ENCODE peak calls at places on chromosomes 12 and 14, in six cellular contexts. C is MM.1S; J is central memory CD8-positive, alpha-beta T cell; T is substantia nigra; G is T-helper 1 cell; D is retina. U is an unnamed sample.

GRCh38 chr12:52873832-52874572 is 25.2 kb upstream of the KRT78 start:
- DNase-seq in C (no peak), D (peak), G (peak), T (no peak), J (no peak), U (no peak)

GRCh38 chr14:22980672-22981089 is 1.7 kb downstream of the AJUBA start:
- DNase-seq in G (peak), T (no peak), C (no peak), J (no peak), D (no peak), U (peak)

GRCh38 chr12:56628671-56629458 is 1.3 kb downstream of the BAZ2A start:
- DNase-seq in T (no peak), D (peak), G (peak), J (peak), C (peak), U (peak)

GRCh38 chr12:103269962-103270361 is 225.8 kb downstream of the C12orf42 start:
- DNase-seq in D (no peak), T (no peak), J (no peak), G (no peak), C (no peak), U (no peak)

GRCh38 chr12:54958048-54958658 is 26.4 kb downstream of the TESPA1 start:
- DNase-seq in D (peak), J (peak), T (no peak), C (peak), G (peak), U (peak)

GRCh38 chr14:79196216-79196615 is 1015.1 kb downstream of the DIO2 start:
- DNase-seq in J (no peak), C (no peak), D (no peak), T (no peak), G (no peak), U (no peak)

GRCh38 chr12:49951411-49952105 is 1.0 kb downstream of the AQP2 start:
- DNase-seq in J (no peak), T (no peak), C (no peak), G (no peak), D (no peak), U (no peak)

GRCh38 chr12:47935196-47935595 is 28.2 kb upstream of the TMEM106C start:
- DNase-seq in G (no peak), J (no peak), C (no peak), D (no peak), T (no peak), U (no peak)

GRCh38 chr12:53254816-53255545 is 13.1 kb upstream of the ESPL1 start:
- DNase-seq in C (no peak), J (no peak), T (no peak), D (no peak), G (no peak), U (no peak)

GRCh38 chr12:109562871-109563270 is 10.4 kb downstream of the MMAB start:
- DNase-seq in J (no peak), T (no peak), D (no peak), G (no peak), C (no peak), U (no peak)

GRCh38 chr12:85794551-85794950 is 41.7 kb downstream of the RASSF9 start:
- DNase-seq in D (peak), C (no peak), T (no peak), J (no peak), G (no peak), U (no peak)

GRCh38 chr14:22998324-22999012 is 11.5 kb downstream of the C14orf93 start:
- DNase-seq in C (no peak), D (no peak), G (no peak), T (no peak), J (no peak), U (no peak)

GRCh38 chr12:102481705-102482104 is 1.3 kb upstream of the IGF1 start:
- DNase-seq in G (no peak), J (no peak), D (no peak), T (no peak), C (no peak), U (no peak)

GRCh38 chr12:118164798-118165486 is 29.0 kb downstream of the PEBP1 start:
- DNase-seq in T (no peak), J (no peak), D (peak), C (peak), G (no peak), U (no peak)

GRCh38 chr12:67456281-67456918 is 187.2 kb downstream of the CAND1 start:
- DNase-seq in G (no peak), C (no peak), D (peak), J (no peak), T (no peak), U (no peak)

GRCh38 chr14:96629558-96630222 is 127.5 kb downstream of the PAPOLA start:
- DNase-seq in J (no peak), D (no peak), G (no peak), T (no peak), C (no peak), U (no peak)

GRCh38 chr14:80117876-80118275 is 93.4 kb downstream of the DIO2 start:
- DNase-seq in J (no peak), T (no peak), G (no peak), D (no peak), C (no peak), U (no peak)

GRCh38 chr12:90253674-90254181 is 545.1 kb upstream of the ATP2B1 start:
- DNase-seq in T (no peak), G (peak), J (peak), C (peak), D (peak), U (peak)

U was measured in activated T-helper 9 cell treated with anti-CD3 and anti-CD28 coated beads, Interleukin-2, amount 50 U/mL, for 16 hours.